ENCODE peak calls at places on chromosomes 5 and 9, in seven cellular contexts. I, S, Q, G, Z, E and C are unnamed samples.

GRCh38 chr9:94867842-94868312 is 141.4 kb downstream of the AOPEP start:
- DNase-seq in I (no peak), S (peak; percentile 73), Q (no peak), G (no peak), Z (no peak), E (peak; percentile 92), C (no peak)

GRCh38 chr5:117218789-117219188 is 644.2 kb upstream of the SEMA6A start:
- DNase-seq in I (no peak), S (no peak), Q (no peak), G (no peak), Z (no peak), E (no peak), C (no peak)

GRCh38 chr9:72362680-72363139 is 2.3 kb downstream of the ZFAND5 start:
- DNase-seq in I (peak; percentile 58), S (peak; percentile 63), Q (peak; percentile 73), G (peak; percentile 40), Z (peak; percentile 15), E (peak; percentile 85), C (peak; percentile 66)

GRCh38 chr9:82109626-82110025 is 121.1 kb downstream of the SPATA31D1 start:
- DNase-seq in I (no peak), S (no peak), Q (no peak), G (no peak), Z (no peak), E (no peak), C (no peak)

GRCh38 chr5:67793418-67793817 is 422.1 kb upstream of the PIK3R1 start:
- DNase-seq in I (peak; percentile 50), S (no peak), Q (no peak), G (no peak), Z (no peak), E (no peak), C (no peak)

GRCh38 chr5:152052470-152052869 is 127.8 kb upstream of the GLRA1 start:
- DNase-seq in I (no peak), S (no peak), Q (no peak), G (no peak), Z (no peak), E (no peak), C (peak; percentile 25)

GRCh38 chr5:147303976-147304375 is 69.2 kb downstream of the STK32A start:
- DNase-seq in I (no peak), S (peak; percentile 4), Q (peak; percentile 49), G (no peak), Z (no peak), E (peak; percentile 80), C (no peak)

GRCh38 chr5:17944046-17944445 is 309.8 kb downstream of the TAF11L14 start:
- DNase-seq in I (no peak), S (no peak), Q (no peak), G (no peak), Z (no peak), E (no peak), C (no peak)

GRCh38 chr9:134689320-134690181 is 47.9 kb downstream of the COL5A1 start:
- DNase-seq in I (no peak), S (no peak), Q (peak; percentile 50), G (no peak), Z (peak; percentile 83), E (peak; percentile 67), C (peak; percentile 67)

GRCh38 chr9:87674565-87675299 is 51.2 kb upstream of the CTSL start:
- DNase-seq in I (no peak), S (no peak), Q (no peak), G (no peak), Z (no peak), E (no peak), C (no peak)

GRCh38 chr9:127862075-127863011 is 7.9 kb upstream of the ENG start:
- DNase-seq in I (no peak), S (no peak), Q (peak; percentile 71), G (no peak), Z (no peak), E (no peak), C (no peak)